ENCODE peak calls at places on chromosome X, in seven cellular contexts. N is IMR-90, V is right lobe of liver, O is body of pancreas, B is GM23338, G is mesendoderm, T is HCT116. Q is an unnamed sample. For H3K36me3 and H3K27me3, the result is how much of the 10 kb centered on the place peaks cover.

GRCh38 chrX:110944323-110944761 is 148.7 kb upstream of the CHRDL1 start:
- DNase-seq in N (no peak), V (no peak), O (peak), B (peak), G (peak), T (no peak), Q (peak)

GRCh38 chrX:19257001-19257400 is 86.7 kb upstream of the PDHA1 start:
- DNase-seq in N (no peak), V (no peak), O (no peak), B (no peak), G (no peak), T (no peak), Q (no peak)

GRCh38 chrX:107700317-107700774 is 72.0 kb downstream of the PRPS1 start:
- DNase-seq in N (no peak), V (no peak), O (peak), B (no peak), G (no peak), T (no peak), Q (no peak)

GRCh38 chrX:77924320-77924859 is 13.9 kb downstream of the ATP7A start:
- DNase-seq in N (no peak), V (no peak), O (no peak), B (no peak), G (no peak), T (no peak), Q (no peak)

GRCh38 chrX:78119521-78120227 is 15.6 kb downstream of the PGK1 start:
- DNase-seq in N (no peak), V (no peak), O (no peak), B (peak), G (peak), T (no peak), Q (no peak)

GRCh38 chrX:70042399-70043371 is 7.1 kb downstream of the AWAT2 start:
- DNase-seq in N (peak), V (no peak), O (no peak), B (peak), G (peak), T (peak), Q (no peak)

GRCh38 chrX:77493677-77494553 is 46.7 kb downstream of the FGF16 start:
- DNase-seq in N (peak), V (no peak), O (no peak), B (peak), G (peak), T (no peak), Q (peak)

GRCh38 chrX:135931644-135932487 is 38.4 kb downstream of the SAGE1 start:
- DNase-seq in N (peak), V (peak), O (peak), B (peak), G (peak), T (peak), Q (peak)

GRCh38 chrX:152861826-152862225 is 31.0 kb downstream of the NSDHL start:
- DNase-seq in N (peak), V (no peak), O (no peak), B (no peak), G (no peak), T (no peak), Q (no peak)
- H3K36me3 ChIP-seq in N (under half), V (under half), O (under half), B (under half), G (under half), T (under half), Q (under half)

GRCh38 chrX:120749141-120749846 is 119.4 kb upstream of the C1GALT1C1 start:
- DNase-seq in N (no peak), V (no peak), O (no peak), B (no peak), G (no peak), T (no peak), Q (no peak)
- H3K4me3 ChIP-seq in N (no peak), V (no peak), O (no peak), B (no peak), G (no peak), T (no peak), Q (no peak)

DNA sequence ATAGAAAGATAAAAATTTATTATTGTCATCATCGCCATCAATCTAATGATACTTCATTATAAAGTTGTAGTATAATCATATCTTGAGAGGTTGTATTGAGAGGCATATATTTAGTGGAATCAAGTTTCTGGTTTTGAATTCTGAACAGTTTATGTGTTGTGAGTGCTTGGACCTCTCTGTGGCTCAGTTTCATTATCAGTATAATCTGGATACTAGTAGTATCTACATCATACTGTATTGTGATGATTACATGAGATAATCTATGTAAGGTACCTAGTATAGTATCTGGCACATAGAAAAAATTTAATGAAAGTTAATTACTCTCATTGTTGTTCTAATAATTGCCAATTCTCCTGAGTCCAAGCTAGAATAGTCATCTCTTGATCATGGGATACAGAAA is 161.2 kb upstream of the UBQLN2 start:
- DNase-seq in N (no peak), V (no peak), O (no peak), B (no peak), G (no peak), T (no peak), Q (no peak)
- H3K27me3 ChIP-seq in N (under half), V (under half), O (under half), B (under half), G (under half), T (under half), Q (under half)

GRCh38 chrX:13898084-13898483 is 81.2 kb upstream of the GPM6B start:
- DNase-seq in N (peak), V (no peak), O (no peak), B (peak), G (peak), T (no peak), Q (no peak)
- H3K36me3 ChIP-seq in N (under half), V (under half), O (under half), B (under half), G (under half), T (under half), Q (under half)

GRCh38 chrX:87900320-87900908 is 382.8 kb downstream of the KLHL4 start:
- DNase-seq in N (no peak), V (no peak), O (no peak), B (peak), G (no peak), T (no peak), Q (no peak)
- H3K4me3 ChIP-seq in N (no peak), V (peak), O (no peak), B (no peak), G (no peak), T (no peak), Q (no peak)

GRCh38 chrX:106621836-106622235 is 10.1 kb downstream of the RADX start:
- DNase-seq in N (no peak), V (no peak), O (no peak), B (no peak), G (peak), T (no peak), Q (no peak)
- H3K27me3 ChIP-seq in N (under half), V (under half), O (under half), B (under half), G (under half), T (under half), Q (under half)

GRCh38 chrX:39984191-39984956 is 113.4 kb downstream of the BCOR start:
- DNase-seq in N (peak), V (no peak), O (peak), B (no peak), G (no peak), T (no peak), Q (peak)
- H3K36me3 ChIP-seq in N (under half), V (under half), O (under half), B (under half), G (under half), T (under half), Q (under half)

DNA sequence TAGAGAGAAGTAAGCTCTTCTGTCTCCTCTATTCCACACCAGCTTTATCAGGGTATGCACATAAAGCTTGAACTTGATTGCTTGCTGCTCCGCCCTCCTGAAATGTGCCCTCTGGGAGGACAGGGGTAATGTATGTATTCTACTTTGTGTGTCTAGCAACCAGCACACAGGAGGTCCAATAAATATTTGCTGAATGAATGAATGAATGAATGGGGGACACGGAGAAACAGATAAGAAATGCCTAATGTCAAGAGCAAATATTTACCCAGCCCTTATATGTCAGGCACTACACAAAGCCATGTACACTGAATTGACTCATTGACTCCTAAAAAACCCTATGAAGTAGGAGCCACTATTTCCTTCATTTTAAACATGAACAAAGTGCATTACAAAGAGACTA is 2.3 kb upstream of the MSL3 start:
- DNase-seq in N (no peak), V (no peak), O (no peak), B (no peak), G (no peak), T (no peak), Q (no peak)
- H3K4me3 ChIP-seq in N (no peak), V (no peak), O (no peak), B (no peak), G (no peak), T (no peak), Q (no peak)